ENCODE peak calls at places on chromosomes 3 and 15, in six cellular contexts. X is mesendoderm, Q is IMR-90, K is fibroblast of lung, I is endothelial cell of umbilical vein, S is HCT116. E is an unnamed sample.

GRCh38 chr3:158911586-158911985 is 109.7 kb downstream of the MFSD1 start:
- DNase-seq in X (no peak), Q (no peak), K (no peak), I (no peak), S (no peak), E (peak)

GRCh38 chr15:99476413-99477222 is 89.2 kb upstream of the MEF2A start:
- DNase-seq in X (no peak), Q (peak), K (peak), I (peak), S (no peak), E (peak)

GRCh38 chr15:63478243-63478642 is 26.1 kb upstream of the USP3 start:
- DNase-seq in X (no peak), Q (no peak), K (no peak), I (no peak), S (no peak), E (no peak)

GRCh38 chr3:71601811-71602210 is 18.3 kb upstream of the FOXP1 start:
- DNase-seq in X (peak), Q (peak), K (no peak), I (peak), S (no peak), E (peak)

GRCh38 chr15:77642793-77643430 is 10.2 kb upstream of the LINGO1 start:
- DNase-seq in X (peak), Q (peak), K (no peak), I (no peak), S (no peak), E (no peak)

GRCh38 chr15:56249080-56249479 is 5.4 kb upstream of the RFX7 start:
- DNase-seq in X (peak), Q (peak), K (peak), I (peak), S (peak), E (peak)

GRCh38 chr3:66406186-66406585 is 94.6 kb downstream of the LRIG1 start:
- DNase-seq in X (no peak), Q (no peak), K (no peak), I (no peak), S (no peak), E (no peak)

GRCh38 chr3:105369501-105370371 is 3.0 kb downstream of the ALCAM start:
- DNase-seq in X (peak), Q (peak), K (peak), I (peak), S (no peak), E (peak)

GRCh38 chr3:71376911-71377310 is 206.6 kb downstream of the FOXP1 start:
- DNase-seq in X (no peak), Q (no peak), K (no peak), I (no peak), S (no peak), E (no peak)

GRCh38 chr15:77402740-77403379 is 17.0 kb downstream of the PEAK1 start:
- DNase-seq in X (no peak), Q (peak), K (peak), I (peak), S (no peak), E (peak)

GRCh38 chr15:95832655-95833054 is 497.8 kb upstream of the NR2F2 start:
- DNase-seq in X (peak), Q (no peak), K (no peak), I (no peak), S (no peak), E (no peak)

GRCh38 chr15:66269326-66270090 is 16.0 kb upstream of the MEGF11 start:
- DNase-seq in X (peak), Q (peak), K (peak), I (peak), S (peak), E (peak)

GRCh38 chr3:72664576-72664975 is 183.7 kb downstream of the SHQ1 start:
- DNase-seq in X (no peak), Q (no peak), K (peak), I (no peak), S (no peak), E (peak)

GRCh38 chr3:110685630-110686029 is 386.0 kb upstream of the NECTIN3 start:
- DNase-seq in X (no peak), Q (no peak), K (no peak), I (no peak), S (no peak), E (no peak)

GRCh38 chr3:126348308-126348920 is 8.8 kb downstream of the KLF15 start:
- DNase-seq in X (peak), Q (no peak), K (peak), I (no peak), S (no peak), E (peak)

GRCh38 chr15:41104234-41104633 is 11.8 kb downstream of the INO80 start:
- DNase-seq in X (no peak), Q (peak), K (peak), I (peak), S (no peak), E (peak)

GRCh38 chr15:88792342-88793282 is 10.6 kb upstream of the ACAN start:
- DNase-seq in X (peak), Q (no peak), K (no peak), I (no peak), S (no peak), E (no peak)

GRCh38 chr15:73927003-73927475 is 777 bp downstream of the LOXL1 start:
- DNase-seq in X (peak), Q (no peak), K (no peak), I (peak), S (peak), E (peak)

GRCh38 chr3:3109407-3110298 is 521 bp downstream of the IL5RA start:
- DNase-seq in X (no peak), Q (no peak), K (no peak), I (no peak), S (no peak), E (no peak)

GRCh38 chr3:126971891-126972351 is 11.0 kb upstream of the PLXNA1 start:
- DNase-seq in X (peak), Q (peak), K (peak), I (no peak), S (no peak), E (peak)

GRCh38 chr15:78298983-78299301 is 467 bp downstream of the SKIC8 start:
- DNase-seq in X (no peak), Q (peak), K (no peak), I (no peak), S (no peak), E (peak)

GRCh38 chr15:67967871-67968423 is 86.2 kb upstream of the PIAS1 start:
- DNase-seq in X (peak), Q (peak), K (peak), I (peak), S (no peak), E (peak)

GRCh38 chr15:35740761-35741160 is 194.8 kb upstream of the DPH6 start:
- DNase-seq in X (no peak), Q (peak), K (peak), I (peak), S (no peak), E (peak)

GRCh38 chr15:44397869-44398268 is 29.6 kb upstream of the CTDSPL2 start:
- DNase-seq in X (no peak), Q (peak), K (no peak), I (no peak), S (no peak), E (no peak)

GRCh38 chr3:119635719-119636118 is 24.7 kb downstream of the POPDC2 start:
- DNase-seq in X (peak), Q (no peak), K (no peak), I (no peak), S (no peak), E (peak)

GRCh38 chr3:29281265-29282228 is 676 bp downstream of the RBMS3 start:
- DNase-seq in X (peak), Q (peak), K (peak), I (peak), S (no peak), E (peak)

GRCh38 chr3:67526246-67526645 is 128.2 kb downstream of the SUCLG2 start:
- DNase-seq in X (no peak), Q (peak), K (peak), I (no peak), S (no peak), E (peak)

GRCh38 chr3:56291953-56292352 is 176.3 kb downstream of the ERC2 start:
- DNase-seq in X (no peak), Q (no peak), K (no peak), I (peak), S (no peak), E (no peak)

GRCh38 chr15:77975332-77976119 is 102.0 kb downstream of the TBC1D2B start:
- DNase-seq in X (no peak), Q (no peak), K (peak), I (no peak), S (no peak), E (no peak)

GRCh38 chr15:44654858-44655257 is 8.6 kb downstream of the SPG11 start:
- DNase-seq in X (no peak), Q (peak), K (peak), I (no peak), S (no peak), E (peak)

GRCh38 chr15:58548308-58549012 is 116.7 kb downstream of the LIPC start:
- DNase-seq in X (no peak), Q (no peak), K (no peak), I (no peak), S (no peak), E (no peak)

GRCh38 chr3:162729686-162730085 is 1233.1 kb downstream of the OTOL1 start:
- DNase-seq in X (no peak), Q (peak), K (no peak), I (no peak), S (no peak), E (peak)

GRCh38 chr3:107367353-107367752 is 9.9 kb upstream of the CCDC54 start:
- DNase-seq in X (peak), Q (peak), K (peak), I (no peak), S (peak), E (peak)

GRCh38 chr3:195715583-195716266 is 5.1 kb upstream of the MUC20 start:
- DNase-seq in X (no peak), Q (peak), K (peak), I (no peak), S (peak), E (peak)

DNA sequence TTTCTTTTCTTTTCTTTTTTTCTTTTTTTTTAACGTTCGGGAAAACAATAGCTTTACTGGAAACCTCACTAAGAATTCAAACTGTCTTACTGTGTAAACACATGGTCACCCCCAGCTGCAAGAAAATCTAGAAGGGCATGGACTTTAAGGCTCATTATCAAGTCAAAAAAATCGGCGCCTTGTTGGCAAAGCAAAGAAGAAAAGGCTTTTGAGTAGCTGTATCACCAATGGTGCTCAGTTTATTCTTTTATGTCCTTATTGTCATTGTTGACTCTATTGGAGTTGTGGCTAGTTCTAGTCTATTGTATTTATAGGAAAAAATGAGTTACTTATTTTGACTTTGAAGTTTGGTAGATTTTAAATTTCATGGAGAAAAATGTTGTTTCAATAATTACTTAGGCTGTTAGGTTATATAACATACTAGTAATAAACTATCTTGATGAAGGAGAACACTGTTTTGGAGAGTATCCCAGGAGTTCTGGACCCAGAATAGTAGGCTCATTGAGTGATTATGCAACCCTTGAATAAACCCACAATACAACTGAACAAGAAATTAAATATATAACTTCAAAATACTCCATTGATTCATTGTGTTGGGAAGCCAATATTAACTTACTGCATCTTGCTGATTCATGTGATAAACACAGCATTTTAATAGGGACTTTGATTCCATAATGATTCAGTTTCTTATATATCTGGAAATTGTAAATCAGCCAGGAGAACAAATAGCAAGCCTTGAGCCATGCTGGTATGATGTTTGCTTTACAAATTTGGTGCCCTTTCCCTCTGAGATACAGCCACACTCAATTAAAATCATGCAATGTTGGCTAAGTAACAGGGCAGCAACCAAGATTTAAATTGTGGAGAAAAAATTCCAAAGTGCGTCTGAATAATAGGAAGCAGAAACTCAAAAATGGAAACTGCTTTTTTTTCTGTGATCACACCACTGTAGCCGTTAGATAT is 27.8 kb upstream of the GOLIM4 start:
- DNase-seq in X (no peak), Q (peak), K (peak), I (no peak), S (no peak), E (peak)
- H3K4me2 ChIP-seq in X (no peak), Q (no peak), K (no peak), I (no peak), S (no peak), E (no peak)

DNA sequence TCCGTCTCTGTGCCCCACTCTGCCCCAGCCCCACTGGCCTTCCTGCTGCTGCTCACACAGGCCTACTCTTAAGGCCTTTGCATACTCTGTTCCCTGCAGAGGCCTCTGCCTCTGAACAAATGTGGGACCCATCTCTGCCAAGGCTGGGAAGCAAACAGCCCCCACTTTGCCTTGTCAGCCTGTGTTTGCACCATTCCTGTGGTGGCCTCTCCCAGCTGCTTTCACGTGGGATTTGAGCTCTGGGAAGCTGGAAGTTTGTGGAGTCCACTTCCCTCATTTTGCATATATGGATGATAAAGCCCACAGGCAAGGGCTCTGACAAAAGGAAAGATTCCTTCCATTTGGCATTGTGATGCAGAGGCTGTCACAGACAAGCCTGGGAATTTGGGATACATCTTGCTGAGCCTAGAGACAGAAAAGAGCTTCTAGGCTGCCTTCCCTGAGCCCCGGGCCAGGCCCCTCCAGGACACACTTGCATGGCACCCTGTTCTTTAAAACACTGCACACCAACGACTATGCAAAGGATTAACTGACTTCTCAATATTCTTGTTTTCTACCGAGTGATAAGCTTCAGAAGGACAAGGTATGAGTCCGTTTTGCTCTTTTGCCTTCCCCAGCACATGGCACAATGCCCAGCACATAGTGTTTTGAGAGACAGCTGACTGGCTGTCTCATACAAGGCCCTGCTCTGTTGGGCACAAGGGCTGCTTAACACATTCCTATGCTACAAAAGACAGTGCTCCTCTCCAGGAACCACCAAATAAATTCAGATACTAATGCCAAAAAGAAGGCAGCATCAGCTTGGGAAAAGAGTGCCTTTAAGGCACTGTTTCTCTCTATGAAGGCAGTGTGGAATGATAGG is 120.7 kb upstream of the TOPAZ1 start:
- DNase-seq in X (no peak), Q (no peak), K (no peak), I (no peak), S (no peak), E (no peak)
- H3K4me2 ChIP-seq in X (no peak), Q (no peak), K (no peak), I (no peak), S (no peak), E (no peak)

GRCh38 chr3:117874904-117875874 is 1159.5 kb downstream of the IGSF11 start:
- DNase-seq in X (no peak), Q (peak), K (peak), I (no peak), S (no peak), E (no peak)
- H3K4me2 ChIP-seq in X (no peak), Q (no peak), K (no peak), I (no peak), S (no peak), E (no peak)

GRCh38 chr3:24952388-24952787 is 457.7 kb upstream of the THRB start:
- DNase-seq in X (peak), Q (no peak), K (no peak), I (no peak), S (no peak), E (no peak)
- H3K4me2 ChIP-seq in X (no peak), Q (no peak), K (no peak), I (no peak), S (no peak), E (no peak)

GRCh38 chr15:25641762-25642161 is 202.9 kb upstream of the UBE3A start:
- DNase-seq in X (no peak), Q (no peak), K (no peak), I (no peak), S (no peak), E (no peak)

GRCh38 chr15:25643120-25643519 is 204.3 kb upstream of the UBE3A start:
- DNase-seq in X (peak), Q (no peak), K (no peak), I (no peak), S (no peak), E (no peak)

GRCh38 chr15:25635190-25635589 is 196.4 kb upstream of the UBE3A start:
- DNase-seq in X (no peak), Q (no peak), K (no peak), I (no peak), S (no peak), E (peak)

GRCh38 chr15:25640381-25640780 is 201.6 kb upstream of the UBE3A start:
- DNase-seq in X (no peak), Q (no peak), K (no peak), I (no peak), S (no peak), E (no peak)
- H3K4me2 ChIP-seq in X (no peak), Q (no peak), K (no peak), I (no peak), S (no peak), E (no peak)

GRCh38 chr3:21673393-21673792 is 77.6 kb downstream of the ZNF385D start:
- DNase-seq in X (no peak), Q (no peak), K (no peak), I (no peak), S (no peak), E (peak)

GRCh38 chr3:21670386-21670785 is 80.6 kb downstream of the ZNF385D start:
- DNase-seq in X (no peak), Q (no peak), K (no peak), I (no peak), S (no peak), E (no peak)

GRCh38 chr3:21668012-21668411 is 83.0 kb downstream of the ZNF385D start:
- DNase-seq in X (peak), Q (no peak), K (no peak), I (no peak), S (no peak), E (peak)

DNA sequence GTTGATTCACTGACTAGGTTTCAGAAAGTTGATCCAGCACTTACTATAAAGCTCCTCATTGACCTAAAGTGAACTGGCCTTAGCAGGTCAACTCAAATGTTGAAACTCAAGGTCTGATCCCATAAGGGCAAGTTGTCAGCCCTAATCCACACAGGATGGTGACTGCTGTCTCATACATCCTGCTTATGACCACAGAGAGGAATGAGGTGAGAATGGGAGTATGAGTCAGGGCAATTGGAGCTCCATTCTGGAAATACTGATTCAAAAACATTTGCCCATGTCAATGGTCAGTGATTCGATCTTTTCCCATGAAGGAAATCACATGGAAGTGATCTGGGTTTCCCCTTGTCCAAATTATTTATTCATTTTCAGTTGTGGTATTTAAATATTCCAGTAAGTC is 78.7 kb downstream of the ZNF385D start:
- DNase-seq in X (peak), Q (peak), K (peak), I (peak), S (no peak), E (peak)
- H3K4me2 ChIP-seq in X (no peak), Q (no peak), K (peak), I (peak), S (no peak), E (peak)